ENCODE peak calls at places on chromosomes 7 and 10, in eight cellular contexts. One of them, this sample, is unnamed.

GRCh38 chr10:111391146-111391545 is 314.3 kb downstream of the ADRA2A start:
- DNase-seq in neural crest cell: no peak
- DNase-seq in right lobe of liver: no peak
- DNase-seq in suprapubic skin: no peak
- DNase-seq in WTC11: no peak
- DNase-seq in activated CD8-positive, alpha-beta T cell treated with anti-CD3 and anti-CD28 coated beads for 36 hours: no peak
- DNase-seq in epithelial cell of esophagus: no peak
- DNase-seq in cardiac muscle cell: no peak
- DNase-seq in this sample: no peak

GRCh38 chr7:17558135-17558534 is 259.7 kb downstream of the AHR start:
- DNase-seq in neural crest cell: no peak
- DNase-seq in suprapubic skin: no peak
- DNase-seq in epithelial cell of esophagus: peak
- DNase-seq in cardiac muscle cell: no peak
- DNase-seq in activated CD8-positive, alpha-beta T cell treated with anti-CD3 and anti-CD28 coated beads for 36 hours: no peak
- DNase-seq in right lobe of liver: no peak
- DNase-seq in WTC11: no peak
- DNase-seq in this sample: no peak

GRCh38 chr7:27097686-27098492 is 2.1 kb upstream of the HOXA1 start:
- DNase-seq in epithelial cell of esophagus: peak
- DNase-seq in right lobe of liver: no peak
- DNase-seq in WTC11: no peak
- DNase-seq in neural crest cell: no peak
- DNase-seq in activated CD8-positive, alpha-beta T cell treated with anti-CD3 and anti-CD28 coated beads for 36 hours: no peak
- DNase-seq in cardiac muscle cell: no peak
- DNase-seq in suprapubic skin: peak
- DNase-seq in this sample: no peak

GRCh38 chr10:53010362-53010907 is 237.9 kb upstream of the MBL2 start:
- DNase-seq in neural crest cell: no peak
- DNase-seq in WTC11: no peak
- DNase-seq in epithelial cell of esophagus: no peak
- DNase-seq in suprapubic skin: no peak
- DNase-seq in activated CD8-positive, alpha-beta T cell treated with anti-CD3 and anti-CD28 coated beads for 36 hours: no peak
- DNase-seq in right lobe of liver: no peak
- DNase-seq in cardiac muscle cell: no peak
- DNase-seq in this sample: no peak

GRCh38 chr7:12154119-12154518 is 57.0 kb upstream of the TMEM106B start:
- DNase-seq in right lobe of liver: no peak
- DNase-seq in neural crest cell: no peak
- DNase-seq in cardiac muscle cell: no peak
- DNase-seq in activated CD8-positive, alpha-beta T cell treated with anti-CD3 and anti-CD28 coated beads for 36 hours: no peak
- DNase-seq in epithelial cell of esophagus: no peak
- DNase-seq in WTC11: no peak
- DNase-seq in suprapubic skin: no peak
- DNase-seq in this sample: no peak

GRCh38 chr7:128112018-128112780 is 81.0 kb upstream of the LRRC4 start:
- DNase-seq in epithelial cell of esophagus: no peak
- DNase-seq in neural crest cell: no peak
- DNase-seq in WTC11: no peak
- DNase-seq in suprapubic skin: peak
- DNase-seq in activated CD8-positive, alpha-beta T cell treated with anti-CD3 and anti-CD28 coated beads for 36 hours: no peak
- DNase-seq in right lobe of liver: no peak
- DNase-seq in cardiac muscle cell: no peak
- DNase-seq in this sample: peak

GRCh38 chr7:43444711-43445578 is 138.0 kb upstream of the STK17A start:
- DNase-seq in WTC11: no peak
- DNase-seq in cardiac muscle cell: no peak
- DNase-seq in right lobe of liver: no peak
- DNase-seq in activated CD8-positive, alpha-beta T cell treated with anti-CD3 and anti-CD28 coated beads for 36 hours: no peak
- DNase-seq in neural crest cell: no peak
- DNase-seq in suprapubic skin: no peak
- DNase-seq in epithelial cell of esophagus: no peak
- DNase-seq in this sample: no peak

GRCh38 chr10:110530131-110530831 is 32.6 kb downstream of the DUSP5 start:
- DNase-seq in neural crest cell: peak
- DNase-seq in right lobe of liver: peak
- DNase-seq in suprapubic skin: peak
- DNase-seq in activated CD8-positive, alpha-beta T cell treated with anti-CD3 and anti-CD28 coated beads for 36 hours: peak
- DNase-seq in cardiac muscle cell: peak
- DNase-seq in WTC11: peak
- DNase-seq in epithelial cell of esophagus: peak
- DNase-seq in this sample: no peak

GRCh38 chr7:94324380-94325120 is 70.1 kb upstream of the COL1A2 start:
- DNase-seq in WTC11: no peak
- DNase-seq in right lobe of liver: no peak
- DNase-seq in cardiac muscle cell: no peak
- DNase-seq in suprapubic skin: no peak
- DNase-seq in neural crest cell: no peak
- DNase-seq in activated CD8-positive, alpha-beta T cell treated with anti-CD3 and anti-CD28 coated beads for 36 hours: no peak
- DNase-seq in epithelial cell of esophagus: no peak
- DNase-seq in this sample: no peak

GRCh38 chr10:43236176-43236850 is 30.6 kb downstream of the RASGEF1A start:
- DNase-seq in suprapubic skin: peak
- DNase-seq in WTC11: no peak
- DNase-seq in right lobe of liver: peak
- DNase-seq in neural crest cell: no peak
- DNase-seq in cardiac muscle cell: no peak
- DNase-seq in epithelial cell of esophagus: no peak
- DNase-seq in activated CD8-positive, alpha-beta T cell treated with anti-CD3 and anti-CD28 coated beads for 36 hours: no peak
- DNase-seq in this sample: no peak

GRCh38 chr7:132125872-132126595 is 450.2 kb downstream of the PLXNA4 start:
- DNase-seq in neural crest cell: no peak
- DNase-seq in cardiac muscle cell: no peak
- DNase-seq in activated CD8-positive, alpha-beta T cell treated with anti-CD3 and anti-CD28 coated beads for 36 hours: no peak
- DNase-seq in epithelial cell of esophagus: no peak
- DNase-seq in WTC11: no peak
- DNase-seq in right lobe of liver: no peak
- DNase-seq in suprapubic skin: peak
- DNase-seq in this sample: no peak

GRCh38 chr10:46547331-46547880 is 9.1 kb downstream of the GPRIN2 start:
- DNase-seq in activated CD8-positive, alpha-beta T cell treated with anti-CD3 and anti-CD28 coated beads for 36 hours: peak
- DNase-seq in WTC11: no peak
- DNase-seq in neural crest cell: no peak
- DNase-seq in right lobe of liver: peak
- DNase-seq in cardiac muscle cell: no peak
- DNase-seq in epithelial cell of esophagus: no peak
- DNase-seq in suprapubic skin: peak
- DNase-seq in this sample: no peak

GRCh38 chr7:134693256-134693655 is 46.6 kb downstream of the BPGM start:
- DNase-seq in activated CD8-positive, alpha-beta T cell treated with anti-CD3 and anti-CD28 coated beads for 36 hours: peak
- DNase-seq in WTC11: no peak
- DNase-seq in right lobe of liver: no peak
- DNase-seq in epithelial cell of esophagus: peak
- DNase-seq in neural crest cell: no peak
- DNase-seq in cardiac muscle cell: no peak
- DNase-seq in suprapubic skin: no peak
- DNase-seq in this sample: no peak

GRCh38 chr10:132305654-132306340 is 2.0 kb downstream of the STK32C start:
- DNase-seq in suprapubic skin: peak
- DNase-seq in right lobe of liver: no peak
- DNase-seq in WTC11: no peak
- DNase-seq in neural crest cell: no peak
- DNase-seq in activated CD8-positive, alpha-beta T cell treated with anti-CD3 and anti-CD28 coated beads for 36 hours: no peak
- DNase-seq in epithelial cell of esophagus: no peak
- DNase-seq in cardiac muscle cell: no peak
- DNase-seq in this sample: no peak

GRCh38 chr7:96016735-96017134 is 244.4 kb downstream of the DYNC1I1 start:
- DNase-seq in epithelial cell of esophagus: no peak
- DNase-seq in suprapubic skin: no peak
- DNase-seq in neural crest cell: no peak
- DNase-seq in WTC11: no peak
- DNase-seq in right lobe of liver: no peak
- DNase-seq in cardiac muscle cell: no peak
- DNase-seq in activated CD8-positive, alpha-beta T cell treated with anti-CD3 and anti-CD28 coated beads for 36 hours: no peak
- DNase-seq in this sample: no peak

GRCh38 chr7:38880035-38880434 is 29.0 kb downstream of the VPS41 start:
- DNase-seq in suprapubic skin: no peak
- DNase-seq in right lobe of liver: no peak
- DNase-seq in neural crest cell: no peak
- DNase-seq in activated CD8-positive, alpha-beta T cell treated with anti-CD3 and anti-CD28 coated beads for 36 hours: no peak
- DNase-seq in epithelial cell of esophagus: no peak
- DNase-seq in cardiac muscle cell: no peak
- DNase-seq in WTC11: no peak
- DNase-seq in this sample: no peak

GRCh38 chr10:119933179-119933578 is 40.6 kb downstream of the SEC23IP start:
- DNase-seq in cardiac muscle cell: peak
- DNase-seq in activated CD8-positive, alpha-beta T cell treated with anti-CD3 and anti-CD28 coated beads for 36 hours: no peak
- DNase-seq in suprapubic skin: no peak
- DNase-seq in right lobe of liver: no peak
- DNase-seq in neural crest cell: no peak
- DNase-seq in WTC11: no peak
- DNase-seq in epithelial cell of esophagus: no peak
- DNase-seq in this sample: no peak

GRCh38 chr7:23216021-23216420 is 30.6 kb upstream of the GPNMB start:
- DNase-seq in suprapubic skin: no peak
- DNase-seq in right lobe of liver: peak
- DNase-seq in neural crest cell: no peak
- DNase-seq in WTC11: no peak
- DNase-seq in activated CD8-positive, alpha-beta T cell treated with anti-CD3 and anti-CD28 coated beads for 36 hours: no peak
- DNase-seq in cardiac muscle cell: no peak
- DNase-seq in epithelial cell of esophagus: no peak
- DNase-seq in this sample: no peak

GRCh38 chr7:141433698-141434097 is 117.5 kb upstream of the AGK start:
- DNase-seq in neural crest cell: no peak
- DNase-seq in cardiac muscle cell: no peak
- DNase-seq in activated CD8-positive, alpha-beta T cell treated with anti-CD3 and anti-CD28 coated beads for 36 hours: no peak
- DNase-seq in epithelial cell of esophagus: no peak
- DNase-seq in WTC11: no peak
- DNase-seq in suprapubic skin: no peak
- DNase-seq in right lobe of liver: no peak
- DNase-seq in this sample: no peak

GRCh38 chr7:28573059-28573553 is 160.8 kb downstream of the CREB5 start:
- DNase-seq in suprapubic skin: no peak
- DNase-seq in neural crest cell: no peak
- DNase-seq in cardiac muscle cell: no peak
- DNase-seq in right lobe of liver: no peak
- DNase-seq in WTC11: no peak
- DNase-seq in activated CD8-positive, alpha-beta T cell treated with anti-CD3 and anti-CD28 coated beads for 36 hours: no peak
- DNase-seq in epithelial cell of esophagus: peak
- DNase-seq in this sample: no peak

GRCh38 chr10:72881291-72881690 is 12.2 kb upstream of the OIT3 start:
- DNase-seq in WTC11: no peak
- DNase-seq in suprapubic skin: no peak
- DNase-seq in cardiac muscle cell: no peak
- DNase-seq in right lobe of liver: no peak
- DNase-seq in neural crest cell: no peak
- DNase-seq in epithelial cell of esophagus: no peak
- DNase-seq in activated CD8-positive, alpha-beta T cell treated with anti-CD3 and anti-CD28 coated beads for 36 hours: no peak
- DNase-seq in this sample: no peak

GRCh38 chr10:72879245-72879644 is 14.3 kb upstream of the OIT3 start:
- DNase-seq in WTC11: no peak
- DNase-seq in activated CD8-positive, alpha-beta T cell treated with anti-CD3 and anti-CD28 coated beads for 36 hours: no peak
- DNase-seq in right lobe of liver: no peak
- DNase-seq in epithelial cell of esophagus: no peak
- DNase-seq in cardiac muscle cell: no peak
- DNase-seq in neural crest cell: no peak
- DNase-seq in suprapubic skin: no peak
- DNase-seq in this sample: no peak

GRCh38 chr10:72875250-72876055 is 18.1 kb upstream of the OIT3 start:
- DNase-seq in activated CD8-positive, alpha-beta T cell treated with anti-CD3 and anti-CD28 coated beads for 36 hours: no peak
- DNase-seq in neural crest cell: no peak
- DNase-seq in right lobe of liver: no peak
- DNase-seq in cardiac muscle cell: peak
- DNase-seq in epithelial cell of esophagus: peak
- DNase-seq in WTC11: no peak
- DNase-seq in suprapubic skin: no peak
- DNase-seq in this sample: peak
- TF ChIP-seq CTCF in activated CD8-positive, alpha-beta T cell treated with anti-CD3 and anti-CD28 coated beads for 36 hours: peak
- TF ChIP-seq CTCF in neural crest cell: peak
- TF ChIP-seq CTCF in right lobe of liver: peak
- TF ChIP-seq CTCF in cardiac muscle cell: peak
- TF ChIP-seq CTCF in epithelial cell of esophagus: peak
- TF ChIP-seq CTCF in WTC11: no peak
- TF ChIP-seq CTCF in suprapubic skin: peak
- TF ChIP-seq CTCF in this sample: no peak

GRCh38 chr7:145893925-145894535 is 222.6 kb upstream of the CNTNAP2 start:
- DNase-seq in cardiac muscle cell: no peak
- DNase-seq in neural crest cell: no peak
- DNase-seq in activated CD8-positive, alpha-beta T cell treated with anti-CD3 and anti-CD28 coated beads for 36 hours: no peak
- DNase-seq in WTC11: no peak
- DNase-seq in right lobe of liver: no peak
- DNase-seq in epithelial cell of esophagus: no peak
- DNase-seq in suprapubic skin: no peak
- DNase-seq in this sample: no peak
- TF ChIP-seq CTCF in cardiac muscle cell: no peak
- TF ChIP-seq CTCF in neural crest cell: no peak
- TF ChIP-seq CTCF in activated CD8-positive, alpha-beta T cell treated with anti-CD3 and anti-CD28 coated beads for 36 hours: no peak
- TF ChIP-seq CTCF in WTC11: no peak
- TF ChIP-seq CTCF in right lobe of liver: no peak
- TF ChIP-seq CTCF in epithelial cell of esophagus: no peak
- TF ChIP-seq CTCF in suprapubic skin: no peak
- TF ChIP-seq CTCF in this sample: no peak

DNA sequence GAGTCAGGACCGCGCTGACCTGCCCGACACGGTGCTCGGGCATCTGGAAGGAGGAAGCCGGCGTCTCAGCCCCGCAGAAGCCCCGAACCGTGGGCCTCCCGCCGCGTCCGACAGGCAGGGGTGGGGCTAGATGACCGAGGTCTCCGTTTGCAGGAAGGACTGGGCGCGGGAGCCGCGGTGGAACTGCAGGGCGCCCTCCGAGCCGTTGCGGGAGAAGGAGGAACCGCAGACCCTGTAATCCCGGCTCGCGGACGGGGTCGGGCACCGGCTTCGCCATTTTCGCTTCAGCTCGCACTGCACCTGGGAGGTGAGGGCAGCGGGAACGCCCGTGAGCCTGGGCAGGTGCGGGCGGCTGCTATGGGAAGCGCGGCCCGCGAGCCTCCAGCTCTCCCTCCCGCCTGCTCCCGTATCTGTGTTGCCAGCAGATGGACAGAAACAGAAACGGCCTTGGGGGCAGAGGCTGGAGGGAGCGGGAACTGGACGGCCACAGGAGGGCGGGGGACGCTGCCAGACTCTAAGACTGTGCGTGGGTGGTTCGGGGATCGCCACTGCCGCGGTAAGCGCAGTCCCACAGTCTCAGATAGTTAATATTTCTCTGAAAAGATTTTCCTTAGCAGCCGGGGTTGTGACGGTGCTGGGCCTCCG is 114.1 kb downstream of the VIPR2 start:
- DNase-seq in activated CD8-positive, alpha-beta T cell treated with anti-CD3 and anti-CD28 coated beads for 36 hours: peak
- DNase-seq in neural crest cell: peak
- DNase-seq in suprapubic skin: peak
- DNase-seq in cardiac muscle cell: peak
- DNase-seq in WTC11: peak
- DNase-seq in right lobe of liver: peak
- DNase-seq in epithelial cell of esophagus: no peak
- DNase-seq in this sample: no peak
- TF ChIP-seq CTCF in activated CD8-positive, alpha-beta T cell treated with anti-CD3 and anti-CD28 coated beads for 36 hours: peak
- TF ChIP-seq CTCF in neural crest cell: peak
- TF ChIP-seq CTCF in suprapubic skin: no peak
- TF ChIP-seq CTCF in cardiac muscle cell: peak
- TF ChIP-seq CTCF in WTC11: peak
- TF ChIP-seq CTCF in right lobe of liver: peak
- TF ChIP-seq CTCF in epithelial cell of esophagus: no peak
- TF ChIP-seq CTCF in this sample: no peak

DNA sequence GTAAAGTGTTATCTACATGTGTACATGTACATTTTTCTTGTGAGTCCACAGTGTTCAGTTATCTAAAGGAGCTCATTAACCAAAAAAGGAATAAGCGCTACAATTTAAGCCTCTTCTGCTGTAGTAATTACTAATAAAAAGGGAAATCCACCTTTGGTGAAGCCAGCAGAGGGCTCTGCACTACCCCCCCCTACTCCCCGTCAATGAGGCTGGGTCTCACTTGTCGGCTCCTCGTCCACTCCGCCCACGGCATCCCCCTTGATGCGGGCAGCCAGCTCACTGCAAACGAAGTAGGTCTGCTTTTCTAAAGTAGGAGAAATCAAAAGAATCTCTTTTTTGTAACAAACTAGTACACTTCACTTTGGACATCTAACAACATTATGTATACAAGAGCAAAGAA is 4.7 kb upstream of the WASHC2A start:
- DNase-seq in neural crest cell: no peak
- DNase-seq in suprapubic skin: no peak
- DNase-seq in right lobe of liver: no peak
- DNase-seq in activated CD8-positive, alpha-beta T cell treated with anti-CD3 and anti-CD28 coated beads for 36 hours: no peak
- DNase-seq in epithelial cell of esophagus: no peak
- DNase-seq in cardiac muscle cell: peak
- DNase-seq in WTC11: peak
- DNase-seq in this sample: no peak
- TF ChIP-seq CTCF in neural crest cell: no peak
- TF ChIP-seq CTCF in suprapubic skin: no peak
- TF ChIP-seq CTCF in right lobe of liver: no peak
- TF ChIP-seq CTCF in activated CD8-positive, alpha-beta T cell treated with anti-CD3 and anti-CD28 coated beads for 36 hours: no peak
- TF ChIP-seq CTCF in epithelial cell of esophagus: no peak
- TF ChIP-seq CTCF in cardiac muscle cell: peak
- TF ChIP-seq CTCF in WTC11: no peak
- TF ChIP-seq CTCF in this sample: no peak

This sample was measured in HL-60.